ENCODE peak calls at places on chromosome 2, in four cellular contexts. V is CD4-positive, alpha-beta T cell; B is sigmoid colon; U is AG08395. E is an unnamed sample.

GRCh38 chr2:39094717-39095363 is 26.0 kb downstream of the SOS1 start:
- DNase-seq in V (no peak), B (no peak), U (peak), E (no peak)

GRCh38 chr2:180553094-180553715 is 427.2 kb upstream of the UBE2E3 start:
- DNase-seq in V (no peak), B (no peak), U (no peak), E (no peak)

GRCh38 chr2:21183726-21184125 is 60.0 kb downstream of the TDRD15 start:
- DNase-seq in V (no peak), B (no peak), U (no peak), E (no peak)

GRCh38 chr2:144183744-144184143 is 336.2 kb downstream of the ZEB2 start:
- DNase-seq in V (peak), B (no peak), U (peak), E (no peak)

GRCh38 chr2:68357608-68358337 is 7.3 kb upstream of the PLEK start:
- DNase-seq in V (no peak), B (peak), U (peak), E (peak)

GRCh38 chr2:232919151-232919550 is 49.1 kb downstream of the SNORC start:
- DNase-seq in V (no peak), B (no peak), U (no peak), E (no peak)

GRCh38 chr2:186726938-186727337 is 33.1 kb downstream of the FAM171B start:
- DNase-seq in V (no peak), B (no peak), U (peak), E (no peak)

GRCh38 chr2:239584986-239585385 is 184.2 kb upstream of the HDAC4 start:
- DNase-seq in V (no peak), B (peak), U (no peak), E (no peak)

GRCh38 chr2:225064928-225065327 is 22.7 kb upstream of the DOCK10 start:
- DNase-seq in V (no peak), B (no peak), U (no peak), E (no peak)

GRCh38 chr2:68835636-68836035 is 35.6 kb downstream of the BMP10 start:
- DNase-seq in V (no peak), B (no peak), U (no peak), E (no peak)

GRCh38 chr2:96553176-96553956 is 16.8 kb downstream of the ARID5A start:
- DNase-seq in V (no peak), B (no peak), U (no peak), E (no peak)

E was measured in HAP-1.